ENCODE peak calls at places on chromosomes 16 and 17, in ten cellular contexts. G is iPS DF 19.7; K is stimulated activated naive B cell treated with anti-CD40 and anti-IgM and Interleukin-4, amounts not matched to agents 10 μg/mL and 1 μg/mL and 100 μg/mL, for 72 hours; E is GM04504; W is NCI-H748 treated with DMSO at 0.1 percent for 48 hours; U is stimulated activated CD4-positive, alpha-beta T cell treated with anti-CD3 and anti-CD28 coated beads, Interleukin-4, amount 100 ng/mL, for 1 hour; R is cardiac fibroblast; J is T-helper 17 cell; B is ACHN; P is stimulated activated CD8-positive, alpha-beta memory T cell treated with anti-CD3 and anti-CD28 coated beads, Interleukin-4, amount 100 ng/mL, for 4 hours. A is an unnamed sample.

GRCh38 chr17:78986048-78986648 is 6.4 kb upstream of the LGALS3BP start:
- DNase-seq in G (no peak), K (no peak), E (no peak), W (no peak), U (no peak), R (peak; percentile 82), J (no peak), B (peak; percentile 34), P (no peak), A (no peak)

GRCh38 chr17:51015145-51015558 is 105.5 kb downstream of the SPAG9 start:
- DNase-seq in G (no peak), K (no peak), E (no peak), W (peak; percentile 62), U (no peak), R (peak; percentile 43), J (no peak), B (no peak), P (no peak), A (no peak)

GRCh38 chr16:26464576-26465266 is 602.0 kb upstream of the C16orf82 start:
- DNase-seq in G (no peak), K (no peak), E (no peak), W (no peak), U (no peak), R (no peak), J (no peak), B (no peak), P (no peak), A (no peak)

GRCh38 chr16:3131755-3132377 is 3.0 kb upstream of the ZNF213 start:
- DNase-seq in G (no peak), K (no peak), E (no peak), W (no peak), U (peak; percentile 54), R (peak; percentile 41), J (no peak), B (peak; percentile 71), P (no peak), A (peak; percentile 68)

GRCh38 chr17:33534063-33534462 is 241.0 kb upstream of the ASIC2 start:
- DNase-seq in G (no peak), K (no peak), E (no peak), W (no peak), U (no peak), R (no peak), J (no peak), B (no peak), P (no peak), A (no peak)

GRCh38 chr16:22751685-22752084 is 62.3 kb upstream of the HS3ST2 start:
- DNase-seq in G (no peak), K (no peak), E (no peak), W (no peak), U (no peak), R (no peak), J (no peak), B (no peak), P (no peak), A (no peak)

GRCh38 chr17:41697122-41697962 is 8.7 kb downstream of the EIF1 start:
- DNase-seq in G (no peak), K (no peak), E (peak; percentile 64), W (no peak), U (no peak), R (peak; percentile 88), J (no peak), B (no peak), P (no peak), A (no peak)

GRCh38 chr16:46728804-46729203 is 19.3 kb downstream of the MYLK3 start:
- DNase-seq in G (no peak), K (no peak), E (no peak), W (no peak), U (no peak), R (no peak), J (no peak), B (no peak), P (no peak), A (no peak)

GRCh38 chr16:87780385-87780989 is 14.7 kb upstream of the KLHDC4 start:
- DNase-seq in G (no peak), K (peak; percentile 64), E (no peak), W (peak; percentile 19), U (peak; percentile 35), R (peak; percentile 73), J (no peak), B (no peak), P (no peak), A (peak; percentile 83)

GRCh38 chr17:82568997-82569393 is 49.5 kb downstream of the FOXK2 start:
- DNase-seq in G (no peak), K (no peak), E (no peak), W (no peak), U (no peak), R (peak; percentile 75), J (no peak), B (no peak), P (no peak), A (no peak)

GRCh38 chr17:78396436-78397335 is 18.2 kb downstream of the PGS1 start:
- DNase-seq in G (no peak), K (no peak), E (no peak), W (no peak), U (no peak), R (peak; percentile 39), J (no peak), B (no peak), P (no peak), A (no peak)

GRCh38 chr16:51151951-51152663 is 1.0 kb upstream of the SALL1 start:
- DNase-seq in G (peak; percentile 63), K (no peak), E (peak; percentile 87), W (peak; percentile 26), U (no peak), R (peak; percentile 89), J (no peak), B (peak; percentile 92), P (no peak), A (no peak)

GRCh38 chr16:28042856-28043255 is 20.7 kb downstream of the GSG1L start:
- DNase-seq in G (no peak), K (no peak), E (no peak), W (no peak), U (no peak), R (peak; percentile 8), J (no peak), B (no peak), P (no peak), A (no peak)

GRCh38 chr16:17166095-17166494 is 304.7 kb downstream of the XYLT1 start:
- DNase-seq in G (no peak), K (no peak), E (no peak), W (no peak), U (no peak), R (no peak), J (no peak), B (no peak), P (no peak), A (no peak)

GRCh38 chr16:8907096-8907495 is 24.9 kb downstream of the LITAFD start:
- DNase-seq in G (no peak), K (no peak), E (no peak), W (no peak), U (no peak), R (no peak), J (no peak), B (no peak), P (no peak), A (no peak)

GRCh38 chr17:39225974-39226683 is 384 bp upstream of the STAC2 start:
- DNase-seq in G (peak; percentile 70), K (no peak), E (no peak), W (peak; percentile 89), U (peak; percentile 50), R (peak; percentile 64), J (no peak), B (peak; percentile 73), P (peak; percentile 47), A (no peak)

GRCh38 chr16:20774703-20775362 is 11.0 kb downstream of the ACSM3 start:
- DNase-seq in G (peak; percentile 68), K (peak; percentile 32), E (peak; percentile 26), W (peak; percentile 13), U (peak; percentile 60), R (peak; percentile 63), J (peak; percentile 17), B (peak; percentile 95), P (no peak), A (peak; percentile 87)

GRCh38 chr17:1134634-1135324 is 45.0 kb downstream of the ABR start:
- DNase-seq in G (no peak), K (no peak), E (no peak), W (no peak), U (no peak), R (no peak), J (no peak), B (no peak), P (no peak), A (no peak)

GRCh38 chr16:51084074-51084928 is 66.8 kb downstream of the SALL1 start:
- DNase-seq in G (peak; percentile 9), K (no peak), E (no peak), W (no peak), U (no peak), R (peak; percentile 46), J (no peak), B (no peak), P (no peak), A (no peak)

GRCh38 chr17:18951941-18952842 is at the start of gene SLC5A10:
- DNase-seq in G (no peak), K (no peak), E (no peak), W (no peak), U (no peak), R (no peak), J (no peak), B (peak; percentile 88), P (no peak), A (peak; percentile 46)

GRCh38 chr16:23838485-23839142 is 2.8 kb downstream of the PRKCB start:
- DNase-seq in G (no peak), K (peak; percentile 37), E (no peak), W (no peak), U (no peak), R (no peak), J (no peak), B (no peak), P (no peak), A (no peak)

GRCh38 chr16:87160218-87160617 is 157.0 kb downstream of the C16orf95 start:
- DNase-seq in G (no peak), K (no peak), E (no peak), W (no peak), U (no peak), R (peak; percentile 27), J (no peak), B (no peak), P (no peak), A (peak; percentile 42)

GRCh38 chr17:63171428-63172205 is 205.6 kb downstream of the TANC2 start:
- DNase-seq in G (no peak), K (no peak), E (no peak), W (no peak), U (no peak), R (peak; percentile 56), J (no peak), B (no peak), P (no peak), A (no peak)

GRCh38 chr17:81868674-81869220 is 2.4 kb downstream of the ARHGDIA start:
- DNase-seq in G (no peak), K (no peak), E (peak; percentile 60), W (no peak), U (peak; percentile 15), R (peak; percentile 91), J (no peak), B (peak; percentile 51), P (no peak), A (peak; percentile 74)

GRCh38 chr17:55996826-55997225 is 156.4 kb upstream of the ANKFN1 start:
- DNase-seq in G (no peak), K (no peak), E (no peak), W (no peak), U (no peak), R (no peak), J (no peak), B (no peak), P (no peak), A (no peak)

GRCh38 chr16:1532081-1532760 is 1.2 kb upstream of the TMEM204 start:
- DNase-seq in G (no peak), K (no peak), E (peak; percentile 41), W (no peak), U (no peak), R (peak; percentile 24), J (no peak), B (no peak), P (no peak), A (no peak)

GRCh38 chr16:2854700-2855309 is 3.2 kb downstream of the PRSS22 start:
- DNase-seq in G (no peak), K (no peak), E (no peak), W (no peak), U (no peak), R (no peak), J (no peak), B (no peak), P (no peak), A (no peak)

GRCh38 chr16:89114159-89114981 is 20.7 kb downstream of the ACSF3 start:
- DNase-seq in G (no peak), K (no peak), E (no peak), W (no peak), U (no peak), R (peak; percentile 10), J (no peak), B (no peak), P (no peak), A (peak; percentile 63)